ENCODE peak calls at places on chromosomes 5 and 9, in five cellular contexts. D, A, L, C and M are unnamed samples.

GRCh38 chr9:98708103-98708932 is 417 bp downstream of the GABBR2 start:
- DNase-seq in D (no peak), A (no peak), L (no peak), C (no peak), M (no peak)

GRCh38 chr5:137415231-137415681 is 83.9 kb downstream of the SPOCK1 start:
- DNase-seq in D (no peak), A (peak), L (no peak), C (no peak), M (no peak)

GRCh38 chr5:35158627-35159369 is 71.5 kb downstream of the PRLR start:
- DNase-seq in D (no peak), A (no peak), L (no peak), C (no peak), M (no peak)

GRCh38 chr5:56264417-56265025 is 31.4 kb upstream of the ANKRD55 start:
- DNase-seq in D (no peak), A (peak), L (no peak), C (peak), M (no peak)

GRCh38 chr9:113614843-113615648 is 151.5 kb downstream of the RGS3 start:
- DNase-seq in D (no peak), A (no peak), L (peak), C (no peak), M (no peak)

GRCh38 chr5:32223972-32224608 is 50.0 kb upstream of the GOLPH3 start:
- DNase-seq in D (no peak), A (peak), L (peak), C (no peak), M (no peak)

GRCh38 chr9:111348821-111349271 is 18.8 kb upstream of the OR2K2 start:
- DNase-seq in D (no peak), A (peak), L (peak), C (no peak), M (no peak)

GRCh38 chr5:126354857-126355731 is 68.1 kb upstream of the GRAMD2B start:
- DNase-seq in D (no peak), A (no peak), L (no peak), C (no peak), M (no peak)

GRCh38 chr5:6634327-6634713 is 1.1 kb downstream of the SRD5A1 start:
- DNase-seq in D (no peak), A (no peak), L (no peak), C (no peak), M (no peak)

GRCh38 chr5:171201285-171201684 is 107.8 kb upstream of the TLX3 start:
- DNase-seq in D (no peak), A (no peak), L (no peak), C (no peak), M (no peak)

GRCh38 chr5:171207256-171207866 is 101.7 kb upstream of the TLX3 start:
- DNase-seq in D (no peak), A (peak), L (peak), C (peak), M (no peak)

DNA sequence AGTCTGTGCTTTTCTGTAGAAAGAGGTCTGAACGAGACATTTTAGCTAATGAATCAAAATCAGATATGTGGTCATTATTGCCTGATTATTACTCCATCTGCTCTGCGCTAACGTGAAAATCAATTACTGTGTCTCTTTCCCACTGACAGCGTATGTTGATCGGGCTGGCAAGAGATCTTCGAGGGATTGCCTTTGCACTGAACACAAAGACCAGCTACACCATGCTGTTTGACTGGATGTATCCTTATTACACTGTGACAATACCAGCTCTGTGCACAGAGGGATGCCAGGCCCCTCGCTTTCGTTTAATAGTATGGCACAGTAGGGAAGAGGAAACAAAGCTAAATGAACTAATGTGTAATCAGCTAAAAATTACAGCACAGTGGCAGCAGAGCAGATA is 103.7 kb upstream of the TLX3 start:
- DNase-seq in D (no peak), A (no peak), L (no peak), C (no peak), M (no peak)
- TF ChIP-seq CTCF in D (no peak), A (no peak), L (no peak), C (no peak), M (no peak)

GRCh38 chr9:2158111-2158610 is 143.0 kb downstream of the SMARCA2 start:
- DNase-seq in D (no peak), A (peak), L (peak), C (peak), M (no peak)
- TF ChIP-seq CTCF in D (peak), A (peak), L (peak), C (no peak), M (no peak)

DNA sequence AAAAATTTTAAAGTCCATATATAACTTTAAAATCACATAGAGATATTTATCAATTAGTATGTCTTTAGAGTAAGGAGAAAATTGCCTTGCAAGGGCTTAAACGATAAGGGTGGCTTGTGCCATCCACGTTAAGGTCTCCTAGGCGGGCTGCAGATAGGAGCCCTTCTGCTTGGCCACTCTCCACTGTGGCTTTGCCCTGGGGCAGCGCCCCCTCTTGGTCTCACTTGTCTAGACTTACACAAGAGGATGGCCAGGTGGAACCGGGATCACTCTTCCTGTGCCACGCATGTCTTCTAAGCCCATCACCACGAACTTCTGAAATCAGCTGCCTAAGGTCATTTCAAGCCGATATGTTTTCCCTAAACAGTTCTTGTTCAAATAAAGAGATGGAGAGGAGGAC is 2.9 kb downstream of the FPGS start:
- DNase-seq in D (no peak), A (peak), L (no peak), C (peak), M (no peak)
- TF ChIP-seq CTCF in D (peak), A (peak), L (peak), C (peak), M (no peak)

GRCh38 chr5:82296929-82297328 is 18.8 kb upstream of the RPS23 start:
- DNase-seq in D (no peak), A (no peak), L (no peak), C (no peak), M (no peak)
- TF ChIP-seq CTCF in D (no peak), A (no peak), L (no peak), C (no peak), M (no peak)

DNA sequence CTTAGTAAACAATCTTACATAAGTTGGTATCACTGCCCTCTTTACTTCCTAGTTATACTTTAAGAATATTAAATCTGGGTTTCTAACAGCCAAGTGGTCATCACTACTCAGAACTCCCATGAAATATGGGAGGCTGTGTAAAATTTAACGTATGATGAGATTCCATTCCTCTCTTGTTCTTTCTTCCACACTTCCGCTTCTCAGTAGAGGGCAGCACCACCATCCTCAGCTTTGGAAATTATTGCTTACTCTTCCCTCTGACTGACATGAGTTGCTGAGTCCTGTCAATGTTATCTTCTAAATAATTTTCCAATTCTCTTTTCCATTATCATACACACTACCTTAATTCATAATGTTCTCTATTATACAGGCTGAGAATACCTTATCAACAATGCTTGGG is 194.0 kb downstream of the RFX3 start:
- DNase-seq in D (no peak), A (peak), L (peak), C (no peak), M (no peak)
- TF ChIP-seq CTCF in D (peak), A (peak), L (peak), C (no peak), M (no peak)

DNA sequence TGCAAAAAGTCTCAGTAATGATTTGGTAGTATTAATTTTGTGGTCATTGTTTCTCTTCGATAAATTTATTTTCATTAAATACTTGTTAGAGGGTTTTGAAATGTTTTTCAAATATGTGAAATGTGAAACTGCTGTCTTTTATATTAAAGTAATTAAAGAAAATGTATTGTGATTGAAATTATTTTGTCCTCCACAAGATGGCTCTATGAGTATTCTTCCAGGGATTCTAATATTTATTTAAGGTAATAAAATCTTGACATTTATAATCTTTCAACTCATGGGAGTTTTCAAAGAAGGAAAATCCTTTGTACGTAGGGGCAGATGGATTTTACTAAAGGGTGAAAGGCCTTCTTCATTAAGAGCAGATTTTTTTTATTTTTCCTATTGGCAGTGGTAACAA is 19.3 kb downstream of the ISOC1 start:
- DNase-seq in D (no peak), A (no peak), L (no peak), C (no peak), M (no peak)
- TF ChIP-seq CTCF in D (peak), A (no peak), L (no peak), C (no peak), M (no peak)

DNA sequence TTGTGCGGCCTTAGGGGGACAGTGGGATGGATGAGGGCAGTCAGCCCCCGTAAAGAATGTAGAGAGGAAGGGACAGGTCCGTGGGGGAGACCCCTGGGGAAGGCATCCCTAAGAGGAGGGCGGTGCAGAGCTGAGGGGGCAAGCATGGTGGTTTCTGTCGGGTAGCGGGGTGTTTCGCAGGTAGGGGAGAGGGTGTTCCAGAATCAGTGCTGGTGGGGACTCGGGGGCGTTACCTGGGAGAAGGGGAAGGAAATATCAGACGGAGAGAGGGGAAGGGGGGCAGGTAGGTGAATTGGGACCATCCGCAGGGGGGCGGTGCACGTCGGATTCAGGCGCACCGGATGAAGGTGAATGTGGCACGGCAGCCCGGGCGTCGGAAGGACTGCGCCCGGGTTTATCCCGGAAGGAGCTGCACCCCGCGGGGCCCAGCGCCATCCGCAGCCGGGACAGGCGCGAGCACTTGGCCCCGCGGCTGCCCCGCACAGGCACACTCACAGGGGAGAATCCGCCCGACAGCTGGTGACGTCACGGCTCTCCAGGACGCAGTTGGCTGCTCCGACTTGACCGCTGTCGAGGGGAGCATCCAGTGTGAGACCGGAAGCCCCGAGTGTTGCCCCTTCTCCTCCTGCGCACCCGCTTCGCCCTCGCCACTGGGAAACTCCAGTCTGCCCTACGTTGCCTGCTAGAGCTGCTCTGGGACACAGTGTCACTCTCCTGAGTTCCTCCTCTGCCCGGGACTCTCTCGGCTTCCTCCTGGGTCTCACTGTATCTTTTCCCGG is 1.3 kb downstream of the CD72 start:
- DNase-seq in D (no peak), A (peak), L (peak), C (peak), M (peak)
- TF ChIP-seq CTCF in D (peak), A (no peak), L (peak), C (peak), M (no peak)

GRCh38 chr5:147093138-147093537 is 141.7 kb upstream of the STK32A start:
- DNase-seq in D (no peak), A (peak), L (peak), C (no peak), M (no peak)

GRCh38 chr5:147095740-147096139 is 139.1 kb upstream of the STK32A start:
- DNase-seq in D (no peak), A (no peak), L (no peak), C (no peak), M (no peak)

DNA sequence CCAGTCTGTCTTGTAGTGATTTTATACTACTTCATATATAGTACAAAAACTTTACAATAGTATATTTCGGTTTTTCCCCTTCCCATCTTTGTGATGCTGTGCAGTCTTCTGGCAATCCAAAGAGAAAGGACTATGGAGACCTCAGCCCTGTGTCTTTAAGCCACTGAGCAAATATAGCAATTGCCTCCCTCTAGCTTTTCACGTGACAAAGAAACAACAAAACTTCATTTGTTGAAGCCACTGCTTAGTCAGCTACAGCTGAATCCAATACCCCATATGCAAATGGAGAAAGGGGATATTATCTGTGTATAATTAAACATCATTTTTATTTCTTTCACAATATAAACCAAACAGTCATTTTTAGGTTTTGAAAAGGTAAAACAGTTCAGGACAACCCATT is 142.8 kb upstream of the STK32A start:
- DNase-seq in D (no peak), A (no peak), L (no peak), C (no peak), M (no peak)
- TF ChIP-seq CTCF in D (no peak), A (no peak), L (no peak), C (no peak), M (no peak)